ENCODE peak calls at places on chromosomes 7 and 10, in nine cellular contexts. W is HepG2; N is PC-9; Y is uterus; E is stimulated activated CD8-positive, alpha-beta memory T cell treated with anti-CD3 and anti-CD28 coated beads, Interleukin-2, amount 100 ng/mL, for 1 hour; S is fibroblast of villous mesenchyme; T is activated gamma-delta T cell treated with anti-CD3 and anti-CD28 coated beads, Interleukin-2, amount 50 U/mL, for 16 hours; Z is T-helper 2 cell treated with Interferon-gamma antibody and Interleukin-4, amounts not matched to agents 5 μg/mL and 100 μg/mL, for 36 hours; M is transverse colon. J is an unnamed sample.
A peak's percentile ranks its signal among the peaks of the same experiment; 100 is the strongest.

GRCh38 chr10:26739087-26739631 is 41.7 kb downstream of the PDSS1 start:
- DNase-seq in W (no peak), N (no peak), Y (no peak), E (no peak), S (no peak), T (no peak), Z (peak; percentile 32), M (no peak), J (peak; percentile 14)

GRCh38 chr10:15661574-15661973 is 58.1 kb downstream of the ITGA8 start:
- DNase-seq in W (no peak), N (no peak), Y (no peak), E (no peak), S (peak; percentile 3), T (no peak), Z (no peak), M (no peak), J (no peak)

GRCh38 chr7:150415161-150416160 is 35.0 kb upstream of the GIMAP8 start:
- DNase-seq in W (peak; percentile 89), N (no peak), Y (no peak), E (no peak), S (no peak), T (no peak), Z (no peak), M (no peak), J (no peak)

GRCh38 chr10:71555760-71556159 is 159.0 kb downstream of the CDH23 start:
- DNase-seq in W (no peak), N (no peak), Y (no peak), E (no peak), S (no peak), T (no peak), Z (no peak), M (no peak), J (no peak)

GRCh38 chr7:78254397-78255055 is 456.0 kb downstream of the PHTF2 start:
- DNase-seq in W (no peak), N (no peak), Y (no peak), E (no peak), S (no peak), T (no peak), Z (no peak), M (no peak), J (no peak)

GRCh38 chr7:27586825-27587224 is 75.9 kb downstream of the HIBADH start:
- DNase-seq in W (no peak), N (no peak), Y (no peak), E (no peak), S (no peak), T (no peak), Z (no peak), M (peak; percentile 49), J (no peak)

GRCh38 chr10:122140477-122140902 is 130.6 kb upstream of the BTBD16 start:
- DNase-seq in W (no peak), N (peak; percentile 20), Y (peak; percentile 44), E (no peak), S (peak; percentile 57), T (no peak), Z (no peak), M (no peak), J (no peak)

GRCh38 chr7:34748244-34749039 is 90.4 kb downstream of the NPSR1 start:
- DNase-seq in W (peak; percentile 99), N (peak; percentile 95), Y (peak; percentile 23), E (no peak), S (peak; percentile 1), T (no peak), Z (no peak), M (peak; percentile 80), J (no peak)

GRCh38 chr7:45893996-45894664 is 5.8 kb downstream of the IGFBP1 start:
- DNase-seq in W (no peak), N (no peak), Y (no peak), E (no peak), S (no peak), T (no peak), Z (no peak), M (no peak), J (no peak)

GRCh38 chr10:126135939-126136595 is 239.7 kb downstream of the FANK1 start:
- DNase-seq in W (no peak), N (no peak), Y (no peak), E (no peak), S (no peak), T (no peak), Z (no peak), M (no peak), J (no peak)

GRCh38 chr10:16521311-16522016 is at the start of gene C1QL3:
- DNase-seq in W (no peak), N (no peak), Y (no peak), E (no peak), S (peak; percentile 23), T (no peak), Z (peak; percentile 20), M (no peak), J (no peak)

GRCh38 chr7:82044497-82045080 is 274.7 kb upstream of the HGF start:
- DNase-seq in W (peak; percentile 21), N (peak; percentile 25), Y (peak; percentile 46), E (no peak), S (peak; percentile 72), T (no peak), Z (no peak), M (peak; percentile 14), J (no peak)

GRCh38 chr7:116540743-116541142 is 15.9 kb downstream of the CAV1 start:
- DNase-seq in W (peak; percentile 6), N (no peak), Y (no peak), E (no peak), S (no peak), T (no peak), Z (no peak), M (no peak), J (no peak)

GRCh38 chr10:17375936-17376584 is 78.3 kb downstream of the ST8SIA6 start:
- DNase-seq in W (peak; percentile 17), N (no peak), Y (no peak), E (no peak), S (peak; percentile 8), T (no peak), Z (no peak), M (no peak), J (peak; percentile 5)

GRCh38 chr7:99008921-99009530 is 130.7 kb downstream of the TRRAP start:
- DNase-seq in W (no peak), N (no peak), Y (no peak), E (no peak), S (no peak), T (no peak), Z (no peak), M (no peak), J (no peak)

GRCh38 chr7:516216-516605 is 3.4 kb downstream of the PDGFA start:
- DNase-seq in W (no peak), N (no peak), Y (no peak), E (no peak), S (peak; percentile 72), T (no peak), Z (no peak), M (no peak), J (no peak)

GRCh38 chr7:137880432-137880831 is 33.7 kb upstream of the DGKI start:
- DNase-seq in W (no peak), N (no peak), Y (peak; percentile 62), E (no peak), S (peak; percentile 89), T (no peak), Z (no peak), M (no peak), J (no peak)

GRCh38 chr10:35643976-35644799 is 2.1 kb upstream of the FZD8 start:
- DNase-seq in W (no peak), N (no peak), Y (no peak), E (no peak), S (no peak), T (no peak), Z (no peak), M (peak; percentile 13), J (no peak)

GRCh38 chr7:41039386-41040315 is 663.2 kb downstream of the INHBA start:
- DNase-seq in W (no peak), N (no peak), Y (no peak), E (no peak), S (no peak), T (no peak), Z (no peak), M (no peak), J (no peak)

GRCh38 chr10:121531076-121531829 is 67.0 kb downstream of the FGFR2 start:
- DNase-seq in W (peak; percentile 84), N (no peak), Y (no peak), E (no peak), S (no peak), T (no peak), Z (no peak), M (no peak), J (no peak)

GRCh38 chr7:128206017-128206746 is 34.9 kb upstream of the LEP start:
- DNase-seq in W (no peak), N (no peak), Y (no peak), E (no peak), S (no peak), T (no peak), Z (no peak), M (no peak), J (no peak)

GRCh38 chr10:83222832-83223742 is 916.2 kb upstream of the GHITM start:
- DNase-seq in W (no peak), N (no peak), Y (no peak), E (no peak), S (no peak), T (no peak), Z (no peak), M (no peak), J (no peak)

GRCh38 chr10:86520871-86521619 is 547 bp downstream of the WAPL start:
- DNase-seq in W (peak; percentile 40), N (peak; percentile 49), Y (peak; percentile 21), E (no peak), S (peak; percentile 76), T (no peak), Z (peak; percentile 53), M (peak; percentile 66), J (peak; percentile 15)

GRCh38 chr10:6877351-6878066 is 297.4 kb upstream of the PRKCQ start:
- DNase-seq in W (no peak), N (no peak), Y (no peak), E (no peak), S (no peak), T (no peak), Z (no peak), M (no peak), J (no peak)